ENCODE peak calls at places on chromosomes 16 and 17, in ten cellular contexts. X is activated CD4-positive, alpha-beta T cell treated with anti-CD3 and anti-CD28 coated beads for 36 hours; G is HCT116; H is omental fat pad; N is DND-41; U is body of pancreas; W is PC-3; O is Panc1; R is sciatic nerve; V is activated CD8-positive, alpha-beta T cell treated with anti-CD3 and anti-CD28 coated beads, Interleukin-2, amount 10 ng/mL, durations not matched to agents 7 days and 5 days. Z is an unnamed sample.

GRCh38 chr17:76440722-76441362 is 12.1 kb downstream of the UBE2O start:
- ATAC-seq in X (no peak), G (no peak), H (no peak), N (no peak), U (no peak), W (no peak), O (no peak), R (no peak), V (no peak), Z (no peak)

GRCh38 chr16:14608111-14608566 is 21.9 kb downstream of the PARN start:
- ATAC-seq in X (no peak), G (no peak), H (no peak), N (no peak), U (no peak), W (no peak), O (no peak), R (no peak), V (no peak), Z (no peak)

GRCh38 chr17:64718058-64718457 is 56.0 kb upstream of the SMURF2 start:
- ATAC-seq in X (peak), G (peak), H (no peak), N (peak), U (no peak), W (peak), O (no peak), R (no peak), V (no peak), Z (no peak)

GRCh38 chr17:80731255-80731840 is 186.7 kb downstream of the RPTOR start:
- ATAC-seq in X (peak), G (no peak), H (no peak), N (peak), U (no peak), W (no peak), O (no peak), R (no peak), V (peak), Z (no peak)

GRCh38 chr16:85302848-85303353 is 190.6 kb upstream of the CIBAR2 start:
- ATAC-seq in X (no peak), G (peak), H (no peak), N (no peak), U (peak), W (no peak), O (peak), R (no peak), V (no peak), Z (no peak)

GRCh38 chr16:2983706-2984136 is 3.5 kb upstream of the PKMYT1 start:
- ATAC-seq in X (peak), G (peak), H (peak), N (peak), U (peak), W (peak), O (peak), R (peak), V (peak), Z (peak)

GRCh38 chr17:79721993-79722671 is 8.6 kb upstream of the ENPP7 start:
- ATAC-seq in X (no peak), G (peak), H (no peak), N (peak), U (peak), W (peak), O (peak), R (no peak), V (no peak), Z (no peak)

GRCh38 chr17:2735896-2736295 is 13.6 kb downstream of the CCDC92B start:
- ATAC-seq in X (no peak), G (no peak), H (no peak), N (no peak), U (no peak), W (no peak), O (no peak), R (no peak), V (no peak), Z (no peak)

GRCh38 chr17:4086041-4086483 is 56.8 kb downstream of the ZZEF1 start:
- ATAC-seq in X (peak), G (no peak), H (no peak), N (no peak), U (no peak), W (no peak), O (no peak), R (no peak), V (no peak), Z (no peak)

GRCh38 chr16:30649725-30650368 is 913 bp upstream of the PRR14 start:
- ATAC-seq in X (no peak), G (no peak), H (no peak), N (no peak), U (no peak), W (no peak), O (no peak), R (peak), V (peak), Z (no peak)

GRCh38 chr17:57499648-57500049 is 243.3 kb downstream of the MSI2 start:
- ATAC-seq in X (peak), G (peak), H (no peak), N (peak), U (no peak), W (peak), O (peak), R (no peak), V (no peak), Z (no peak)

GRCh38 chr16:23131841-23132576 is 17.2 kb downstream of the USP31 start:
- ATAC-seq in X (no peak), G (no peak), H (no peak), N (no peak), U (no peak), W (no peak), O (no peak), R (peak), V (no peak), Z (peak)

GRCh38 chr17:44786551-44787081 is 27.8 kb downstream of the ADAM11 start:
- ATAC-seq in X (no peak), G (no peak), H (no peak), N (no peak), U (no peak), W (no peak), O (no peak), R (no peak), V (no peak), Z (no peak)

GRCh38 chr16:1081734-1082265 is 9.3 kb downstream of the SSTR5 start:
- ATAC-seq in X (no peak), G (peak), H (no peak), N (no peak), U (no peak), W (no peak), O (no peak), R (no peak), V (no peak), Z (no peak)

GRCh38 chr17:75654176-75654575 is 12.8 kb downstream of the RECQL5 start:
- ATAC-seq in X (no peak), G (peak), H (no peak), N (no peak), U (no peak), W (peak), O (peak), R (no peak), V (no peak), Z (peak)

GRCh38 chr16:30444231-30445148 is 1.2 kb downstream of the SEPHS2 start:
- ATAC-seq in X (no peak), G (no peak), H (no peak), N (no peak), U (no peak), W (no peak), O (no peak), R (no peak), V (no peak), Z (no peak)

GRCh38 chr17:4696432-4696796 is 7.5 kb downstream of the PELP1 start:
- ATAC-seq in X (peak), G (no peak), H (no peak), N (no peak), U (no peak), W (no peak), O (no peak), R (no peak), V (peak), Z (no peak)

GRCh38 chr16:69443809-69444611 is 19.6 kb downstream of the CYB5B start:
- ATAC-seq in X (peak), G (peak), H (peak), N (peak), U (peak), W (no peak), O (peak), R (peak), V (peak), Z (peak)

GRCh38 chr16:22063888-22064467 is 28.4 kb upstream of the VWA3A start:
- ATAC-seq in X (no peak), G (no peak), H (no peak), N (no peak), U (no peak), W (no peak), O (no peak), R (no peak), V (no peak), Z (no peak)

GRCh38 chr17:28398280-28398981 is 7.6 kb downstream of the SLC46A1 start:
- ATAC-seq in X (no peak), G (no peak), H (peak), N (no peak), U (no peak), W (no peak), O (peak), R (no peak), V (no peak), Z (peak)

GRCh38 chr17:75098861-75099260 is 10.9 kb upstream of the ARMC7 start:
- ATAC-seq in X (no peak), G (no peak), H (no peak), N (no peak), U (no peak), W (no peak), O (no peak), R (no peak), V (no peak), Z (no peak)

GRCh38 chr16:72947379-72948237 is 100.3 kb downstream of the ZFHX3 start:
- ATAC-seq in X (no peak), G (no peak), H (no peak), N (no peak), U (peak), W (no peak), O (no peak), R (no peak), V (no peak), Z (peak)

GRCh38 chr16:27195941-27196595 is 7.3 kb upstream of the KDM8 start:
- ATAC-seq in X (peak), G (no peak), H (no peak), N (no peak), U (no peak), W (no peak), O (no peak), R (no peak), V (peak), Z (no peak)

GRCh38 chr17:22507823-22508222 is 815.5 kb downstream of the KCNJ18 start:
- ATAC-seq in X (no peak), G (no peak), H (no peak), N (no peak), U (no peak), W (no peak), O (peak), R (no peak), V (no peak), Z (no peak)

GRCh38 chr16:50547340-50547865 is 793 bp upstream of the NKD1 start:
- ATAC-seq in X (peak), G (peak), H (peak), N (peak), U (peak), W (peak), O (peak), R (peak), V (peak), Z (peak)